ENCODE peak calls at places on chromosomes 5 and 9, in nine cellular contexts. P is T-cell; I is activated CD8-positive, alpha-beta memory T cell treated with anti-CD3 and anti-CD28 coated beads, Interleukin-2, amount 50 U/mL, for 4 hours; J is WERI-Rb-1; Y is heart right ventricle; B is sigmoid colon; W is IMR-90; C is stimulated activated CD4-positive, alpha-beta T cell treated with anti-CD3 and anti-CD28 coated beads, TNF-alpha, amount 100 ng/mL, for 24 hours; K is cardiac fibroblast. A is an unnamed sample.

GRCh38 chr5:85132269-85132668 is 747.6 kb upstream of the EDIL3 start:
- DNase-seq in W (peak; percentile 29), K (peak; percentile 0), P (no peak), B (no peak), Y (no peak), I (no peak), J (no peak), C (no peak), A (no peak)

GRCh38 chr5:132019857-132020555 is 8.5 kb upstream of the ACSL6 start:
- DNase-seq in K (no peak), W (no peak), P (peak; percentile 75), Y (no peak), I (peak; percentile 63), B (no peak), J (no peak), C (peak; percentile 72), A (no peak)

GRCh38 chr5:135222171-135222681 is 176.8 kb downstream of the MACROH2A1 start:
- DNase-seq in P (no peak), I (no peak), Y (no peak), B (peak; percentile 30), W (no peak), C (no peak), K (no peak), J (peak; percentile 3), A (no peak)

GRCh38 chr9:9387511-9388115 is 1225.2 kb downstream of the PTPRD start:
- DNase-seq in Y (no peak), C (no peak), I (no peak), P (no peak), J (no peak), B (no peak), K (no peak), W (no peak), A (no peak)

GRCh38 chr5:132471006-132471907 is 19.3 kb downstream of the IRF1 start:
- DNase-seq in J (no peak), I (no peak), K (no peak), W (no peak), C (no peak), Y (no peak), P (no peak), B (peak; percentile 28), A (no peak)

GRCh38 chr9:78940121-78940855 is 631.5 kb upstream of the TLE4 start:
- DNase-seq in B (no peak), Y (no peak), I (no peak), W (no peak), J (no peak), K (no peak), P (no peak), C (no peak), A (no peak)

GRCh38 chr9:9790216-9790872 is 822.5 kb downstream of the PTPRD start:
- DNase-seq in Y (no peak), P (no peak), I (no peak), C (no peak), J (peak; percentile 48), B (no peak), W (no peak), K (peak; percentile 18), A (peak; percentile 34)

GRCh38 chr9:95409650-95410426 is 92.3 kb upstream of the FANCC start:
- DNase-seq in K (peak; percentile 81), J (no peak), I (no peak), W (peak; percentile 90), P (no peak), B (no peak), Y (no peak), C (no peak), A (peak; percentile 42)

GRCh38 chr9:78236511-78236950 is 656 bp downstream of the CEP78 start:
- DNase-seq in I (no peak), B (peak; percentile 67), C (no peak), J (peak; percentile 36), P (no peak), K (no peak), W (no peak), Y (no peak), A (no peak)

GRCh38 chr5:67530609-67531255 is 334.1 kb upstream of the CD180 start:
- DNase-seq in K (no peak), C (no peak), I (no peak), P (no peak), W (no peak), J (no peak), Y (no peak), B (no peak), A (no peak)

GRCh38 chr5:56625577-56625976 is 189.8 kb upstream of the MAP3K1 start:
- DNase-seq in P (no peak), I (no peak), C (no peak), W (peak; percentile 96), K (peak; percentile 97), J (no peak), Y (no peak), B (no peak), A (no peak)

GRCh38 chr5:23507278-23507685 is at the start of gene PRDM9:
- DNase-seq in Y (peak; percentile 63), K (peak; percentile 43), I (no peak), J (peak; percentile 92), P (peak; percentile 5), B (peak; percentile 76), C (peak; percentile 5), W (no peak), A (no peak)

GRCh38 chr5:171999100-171999499 is 7.3 kb downstream of the FBXW11 start:
- DNase-seq in Y (no peak), P (no peak), C (no peak), B (no peak), J (no peak), I (no peak), W (no peak), K (no peak), A (no peak)

GRCh38 chr9:95552814-95553546 is 36.2 kb upstream of the PTCH1 start:
- DNase-seq in Y (peak; percentile 52), W (no peak), I (peak; percentile 26), K (peak; percentile 40), P (peak; percentile 48), B (no peak), C (peak; percentile 18), J (no peak), A (no peak)

GRCh38 chr5:109005611-109006010 is 257.9 kb downstream of the FER start:
- DNase-seq in B (no peak), J (no peak), Y (no peak), C (no peak), K (peak; percentile 32), W (no peak), P (no peak), I (no peak), A (no peak)